ENCODE peak calls at places on chromosomes 6 and 20, in seven cellular contexts. One of them, this sample, is unnamed.

GRCh38 chr20:38523697-38524096 is 51.1 kb downstream of the RALGAPB start:
- DNase-seq in fibroblast of the aortic adventitia: peak
- DNase-seq in transverse colon: no peak
- DNase-seq in neural crest cell: no peak
- DNase-seq in breast epithelium: no peak
- DNase-seq in fibroblast of pulmonary artery: peak
- DNase-seq in GM12865: no peak
- DNase-seq in this sample: peak

GRCh38 chr6:31293343-31293742 is 21.5 kb upstream of the HLA-C start:
- DNase-seq in fibroblast of the aortic adventitia: peak
- DNase-seq in transverse colon: no peak
- DNase-seq in neural crest cell: no peak
- DNase-seq in breast epithelium: no peak
- DNase-seq in fibroblast of pulmonary artery: peak
- DNase-seq in GM12865: no peak
- DNase-seq in this sample: peak

GRCh38 chr6:31473780-31474725 is 23.9 kb upstream of the MICB start:
- DNase-seq in fibroblast of the aortic adventitia: peak
- DNase-seq in transverse colon: no peak
- DNase-seq in neural crest cell: no peak
- DNase-seq in breast epithelium: no peak
- DNase-seq in fibroblast of pulmonary artery: peak
- DNase-seq in GM12865: no peak
- DNase-seq in this sample: peak

GRCh38 chr20:17725094-17725835 is 25.5 kb downstream of the BANF2 start:
- DNase-seq in fibroblast of the aortic adventitia: no peak
- DNase-seq in transverse colon: no peak
- DNase-seq in neural crest cell: no peak
- DNase-seq in breast epithelium: no peak
- DNase-seq in fibroblast of pulmonary artery: no peak
- DNase-seq in GM12865: no peak
- DNase-seq in this sample: no peak

GRCh38 chr6:138590796-138591709 is 91.8 kb upstream of the NHSL1 start:
- DNase-seq in fibroblast of the aortic adventitia: peak
- DNase-seq in transverse colon: peak
- DNase-seq in neural crest cell: peak
- DNase-seq in breast epithelium: peak
- DNase-seq in fibroblast of pulmonary artery: peak
- DNase-seq in GM12865: peak
- DNase-seq in this sample: peak

GRCh38 chr6:53496797-53497196 is 48.1 kb downstream of the GCLC start:
- DNase-seq in fibroblast of the aortic adventitia: peak
- DNase-seq in transverse colon: no peak
- DNase-seq in neural crest cell: no peak
- DNase-seq in breast epithelium: no peak
- DNase-seq in fibroblast of pulmonary artery: peak
- DNase-seq in GM12865: no peak
- DNase-seq in this sample: peak

GRCh38 chr6:79868098-79868722 is 79.1 kb downstream of the ELOVL4 start:
- DNase-seq in fibroblast of the aortic adventitia: peak
- DNase-seq in transverse colon: no peak
- DNase-seq in neural crest cell: peak
- DNase-seq in breast epithelium: no peak
- DNase-seq in fibroblast of pulmonary artery: peak
- DNase-seq in GM12865: peak
- DNase-seq in this sample: peak

GRCh38 chr6:20370393-20370792 is 31.3 kb upstream of the E2F3 start:
- DNase-seq in fibroblast of the aortic adventitia: no peak
- DNase-seq in transverse colon: no peak
- DNase-seq in neural crest cell: no peak
- DNase-seq in breast epithelium: no peak
- DNase-seq in fibroblast of pulmonary artery: no peak
- DNase-seq in GM12865: no peak
- DNase-seq in this sample: no peak

GRCh38 chr6:11434565-11435326 is 102.8 kb upstream of the TMEM170B start:
- DNase-seq in fibroblast of the aortic adventitia: peak
- DNase-seq in transverse colon: peak
- DNase-seq in neural crest cell: no peak
- DNase-seq in breast epithelium: peak
- DNase-seq in fibroblast of pulmonary artery: peak
- DNase-seq in GM12865: no peak
- DNase-seq in this sample: peak

GRCh38 chr6:117018771-117019170 is 141.7 kb downstream of the RFX6 start:
- DNase-seq in fibroblast of the aortic adventitia: no peak
- DNase-seq in transverse colon: no peak
- DNase-seq in neural crest cell: no peak
- DNase-seq in breast epithelium: no peak
- DNase-seq in fibroblast of pulmonary artery: no peak
- DNase-seq in GM12865: no peak
- DNase-seq in this sample: no peak

DNA sequence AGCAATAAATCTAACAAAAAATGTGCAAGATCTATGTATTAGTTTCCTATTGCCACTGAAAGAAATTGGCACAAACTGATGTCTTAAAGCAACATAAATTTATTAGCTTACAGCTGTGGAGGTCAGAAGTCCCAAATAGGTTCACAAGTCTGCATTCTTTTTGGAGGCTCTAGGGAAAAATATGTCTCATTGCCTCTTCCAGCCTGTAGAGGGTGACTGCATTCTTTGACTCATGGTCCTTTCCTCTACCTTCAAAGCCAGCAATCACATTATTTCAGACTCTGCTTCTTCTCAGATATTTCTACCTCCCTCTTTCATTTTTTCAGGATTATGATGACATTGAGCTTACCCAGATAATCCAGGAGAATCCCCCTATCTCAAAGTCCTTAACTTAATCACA is 1531.1 kb downstream of the KHDRBS2 start:
- DNase-seq in fibroblast of the aortic adventitia: no peak
- DNase-seq in transverse colon: no peak
- DNase-seq in neural crest cell: no peak
- DNase-seq in breast epithelium: no peak
- DNase-seq in fibroblast of pulmonary artery: no peak
- DNase-seq in GM12865: no peak
- DNase-seq in this sample: no peak
- TF ChIP-seq CTCF in fibroblast of the aortic adventitia: no peak
- TF ChIP-seq CTCF in transverse colon: no peak
- TF ChIP-seq CTCF in neural crest cell: no peak
- TF ChIP-seq CTCF in breast epithelium: no peak
- TF ChIP-seq CTCF in fibroblast of pulmonary artery: no peak
- TF ChIP-seq CTCF in GM12865: no peak
- TF ChIP-seq CTCF in this sample: no peak

DNA sequence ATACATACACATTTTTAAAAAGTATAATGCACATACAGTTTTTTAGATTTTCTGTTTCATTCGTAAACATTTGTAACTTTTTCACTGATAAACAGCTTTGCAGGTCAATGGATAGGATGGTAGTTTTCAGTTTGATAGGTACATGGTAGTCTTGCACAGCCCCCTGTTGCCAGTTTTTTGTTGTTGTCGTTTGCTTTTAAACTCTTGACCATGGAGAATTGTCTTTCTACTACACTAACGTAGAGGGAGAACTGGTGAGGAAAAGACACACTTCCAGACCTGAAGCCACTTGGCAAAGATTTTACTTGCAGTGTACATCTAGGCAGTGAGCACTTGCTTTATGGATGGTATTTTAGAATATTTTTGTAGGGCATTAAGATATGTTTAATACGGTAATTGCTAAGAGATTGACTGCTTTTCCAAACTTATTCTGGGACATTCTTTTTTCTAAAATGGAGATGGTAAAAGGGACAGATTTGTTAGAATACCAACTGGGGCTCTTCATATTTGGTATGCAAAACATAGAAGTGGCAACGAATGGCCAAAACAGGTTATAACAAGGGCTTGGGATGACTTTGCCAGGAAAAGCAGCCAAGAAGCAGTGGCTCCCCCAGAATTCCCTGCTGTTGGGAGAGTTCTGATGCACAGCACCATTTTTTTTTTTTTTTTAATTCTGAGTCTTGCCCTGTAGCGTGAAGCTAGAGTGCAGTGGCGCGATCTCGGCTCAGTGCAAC is 1.5 kb downstream of the PYGB start:
- DNase-seq in fibroblast of the aortic adventitia: peak
- DNase-seq in transverse colon: peak
- DNase-seq in neural crest cell: no peak
- DNase-seq in breast epithelium: peak
- DNase-seq in fibroblast of pulmonary artery: peak
- DNase-seq in GM12865: no peak
- DNase-seq in this sample: no peak
- TF ChIP-seq CTCF in fibroblast of the aortic adventitia: no peak
- TF ChIP-seq CTCF in transverse colon: no peak
- TF ChIP-seq CTCF in neural crest cell: no peak
- TF ChIP-seq CTCF in breast epithelium: no peak
- TF ChIP-seq CTCF in fibroblast of pulmonary artery: peak
- TF ChIP-seq CTCF in GM12865: no peak
- TF ChIP-seq CTCF in this sample: peak

GRCh38 chr6:48915591-48915990 is 547.5 kb downstream of the MMUT start:
- DNase-seq in fibroblast of the aortic adventitia: no peak
- DNase-seq in transverse colon: no peak
- DNase-seq in neural crest cell: no peak
- DNase-seq in breast epithelium: no peak
- DNase-seq in fibroblast of pulmonary artery: no peak
- DNase-seq in GM12865: no peak
- DNase-seq in this sample: no peak
- TF ChIP-seq CTCF in fibroblast of the aortic adventitia: peak
- TF ChIP-seq CTCF in transverse colon: no peak
- TF ChIP-seq CTCF in neural crest cell: peak
- TF ChIP-seq CTCF in breast epithelium: no peak
- TF ChIP-seq CTCF in fibroblast of pulmonary artery: peak
- TF ChIP-seq CTCF in GM12865: no peak
- TF ChIP-seq CTCF in this sample: no peak

GRCh38 chr20:36499211-36499610 is 42.1 kb upstream of the MYL9 start:
- DNase-seq in fibroblast of the aortic adventitia: no peak
- DNase-seq in transverse colon: no peak
- DNase-seq in neural crest cell: no peak
- DNase-seq in breast epithelium: no peak
- DNase-seq in fibroblast of pulmonary artery: no peak
- DNase-seq in GM12865: no peak
- DNase-seq in this sample: no peak

GRCh38 chr20:36496707-36497669 is 44.3 kb upstream of the MYL9 start:
- DNase-seq in fibroblast of the aortic adventitia: no peak
- DNase-seq in transverse colon: no peak
- DNase-seq in neural crest cell: no peak
- DNase-seq in breast epithelium: no peak
- DNase-seq in fibroblast of pulmonary artery: no peak
- DNase-seq in GM12865: no peak
- DNase-seq in this sample: no peak

GRCh38 chr20:36499723-36500501 is 41.4 kb upstream of the MYL9 start:
- DNase-seq in fibroblast of the aortic adventitia: no peak
- DNase-seq in transverse colon: no peak
- DNase-seq in neural crest cell: no peak
- DNase-seq in breast epithelium: no peak
- DNase-seq in fibroblast of pulmonary artery: no peak
- DNase-seq in GM12865: no peak
- DNase-seq in this sample: peak

GRCh38 chr20:36498386-36499179 is 42.7 kb upstream of the MYL9 start:
- DNase-seq in fibroblast of the aortic adventitia: no peak
- DNase-seq in transverse colon: no peak
- DNase-seq in neural crest cell: no peak
- DNase-seq in breast epithelium: no peak
- DNase-seq in fibroblast of pulmonary artery: no peak
- DNase-seq in GM12865: no peak
- DNase-seq in this sample: no peak

DNA sequence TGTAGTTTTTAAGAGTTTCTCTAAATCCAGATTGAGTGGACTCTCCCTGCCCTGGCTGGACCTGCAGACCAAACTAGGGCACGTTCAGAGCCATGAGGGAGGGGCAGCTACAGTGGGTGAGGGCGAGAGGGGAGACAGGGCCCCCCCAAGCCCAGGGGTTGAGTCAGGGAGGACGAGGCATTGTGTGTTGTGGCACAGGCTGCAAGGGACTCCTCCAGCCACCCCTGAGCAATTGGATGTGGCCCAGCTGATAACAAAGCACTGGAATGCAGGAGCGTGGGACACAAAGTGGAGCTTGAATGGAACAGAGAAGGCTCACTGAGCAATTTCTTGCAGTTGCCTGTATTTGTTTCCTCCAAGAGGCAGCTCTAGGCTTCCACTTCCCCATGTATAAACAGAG is 43.5 kb upstream of the MYL9 start:
- DNase-seq in fibroblast of the aortic adventitia: peak
- DNase-seq in transverse colon: no peak
- DNase-seq in neural crest cell: no peak
- DNase-seq in breast epithelium: no peak
- DNase-seq in fibroblast of pulmonary artery: peak
- DNase-seq in GM12865: no peak
- DNase-seq in this sample: peak
- TF ChIP-seq CTCF in fibroblast of the aortic adventitia: no peak
- TF ChIP-seq CTCF in transverse colon: no peak
- TF ChIP-seq CTCF in neural crest cell: no peak
- TF ChIP-seq CTCF in breast epithelium: no peak
- TF ChIP-seq CTCF in fibroblast of pulmonary artery: no peak
- TF ChIP-seq CTCF in GM12865: no peak
- TF ChIP-seq CTCF in this sample: no peak

GRCh38 chr20:53030061-53030460 is 57.9 kb downstream of the TSHZ2 start:
- DNase-seq in fibroblast of the aortic adventitia: no peak
- DNase-seq in transverse colon: no peak
- DNase-seq in neural crest cell: no peak
- DNase-seq in breast epithelium: no peak
- DNase-seq in fibroblast of pulmonary artery: no peak
- DNase-seq in GM12865: no peak
- DNase-seq in this sample: no peak
- TF ChIP-seq CTCF in fibroblast of the aortic adventitia: no peak
- TF ChIP-seq CTCF in transverse colon: no peak
- TF ChIP-seq CTCF in neural crest cell: no peak
- TF ChIP-seq CTCF in breast epithelium: no peak
- TF ChIP-seq CTCF in fibroblast of pulmonary artery: no peak
- TF ChIP-seq CTCF in GM12865: no peak
- TF ChIP-seq CTCF in this sample: no peak

GRCh38 chr20:50338479-50339195 is 148.0 kb downstream of the CEBPB start:
- DNase-seq in fibroblast of the aortic adventitia: no peak
- DNase-seq in transverse colon: no peak
- DNase-seq in neural crest cell: no peak
- DNase-seq in breast epithelium: no peak
- DNase-seq in fibroblast of pulmonary artery: no peak
- DNase-seq in GM12865: peak
- DNase-seq in this sample: no peak
- TF ChIP-seq CTCF in fibroblast of the aortic adventitia: no peak
- TF ChIP-seq CTCF in transverse colon: no peak
- TF ChIP-seq CTCF in neural crest cell: no peak
- TF ChIP-seq CTCF in breast epithelium: no peak
- TF ChIP-seq CTCF in fibroblast of pulmonary artery: no peak
- TF ChIP-seq CTCF in GM12865: peak
- TF ChIP-seq CTCF in this sample: no peak

This sample was measured in brain microvascular endothelial cell.